ENCODE peak calls at places on chromosomes 2 and 18, in four cellular contexts. C is stimulated activated CD4-positive, alpha-beta T cell treated with anti-CD3 and anti-CD28 coated beads, Interleukin-12 subunit alpha, Interleukin-12 subunit beta, amount 100 ng/mL, for 4 hours; E is neural crest cell; B is activated T-cell treated with anti-CD3 and anti-CD28 coated beads, Interleukin-2, amount 50 U/mL, for 72 hours. G is an unnamed sample.
A peak's percentile ranks its signal among the peaks of the same experiment; 100 is the strongest.

GRCh38 chr2:159635006-159635746 is 18.8 kb upstream of the BAZ2B start:
- DNase-seq in C (no peak), E (no peak), B (no peak), G (no peak)

GRCh38 chr2:201261471-201261870 is 1.1 kb downstream of the CASP8 start:
- DNase-seq in C (peak; percentile 26), E (no peak), B (peak; percentile 72), G (peak; percentile 61)

GRCh38 chr2:196365132-196365531 is 193.8 kb upstream of the STK17B start:
- DNase-seq in C (no peak), E (no peak), B (no peak), G (no peak)

GRCh38 chr2:229489016-229489415 is 217.9 kb upstream of the PID1 start:
- DNase-seq in C (no peak), E (no peak), B (no peak), G (no peak)

GRCh38 chr2:72334806-72335205 is 187.1 kb upstream of the CYP26B1 start:
- DNase-seq in C (no peak), E (peak; percentile 25), B (no peak), G (no peak)

GRCh38 chr2:121345101-121345500 is 60.1 kb upstream of the TFCP2L1 start:
- DNase-seq in C (no peak), E (no peak), B (no peak), G (no peak)

GRCh38 chr18:51957001-51957400 is 383.0 kb upstream of the DCC start:
- DNase-seq in C (no peak), E (no peak), B (no peak), G (no peak)

GRCh38 chr18:2570772-2571199 is 519 bp downstream of the METTL4 start:
- DNase-seq in C (no peak), E (peak; percentile 58), B (peak; percentile 63), G (peak; percentile 53)

GRCh38 chr2:148936857-148937450 is 61.9 kb downstream of the KIF5C start:
- DNase-seq in C (no peak), E (no peak), B (no peak), G (no peak)

GRCh38 chr18:56678836-56679565 is 27.8 kb downstream of the WDR7 start:
- DNase-seq in C (no peak), E (no peak), B (no peak), G (no peak)

GRCh38 chr18:72799106-72799505 is 68.7 kb downstream of the NETO1 start:
- DNase-seq in C (no peak), E (no peak), B (no peak), G (no peak)

GRCh38 chr2:70726947-70727725 is 40.9 kb downstream of the ADD2 start:
- DNase-seq in C (no peak), E (no peak), B (no peak), G (no peak)

GRCh38 chr2:98778153-98778552 is 47.2 kb upstream of the MGAT4A start:
- DNase-seq in C (no peak), E (no peak), B (no peak), G (no peak)

GRCh38 chr2:239044336-239044735 is 196.5 kb downstream of the TWIST2 start:
- DNase-seq in C (no peak), E (no peak), B (no peak), G (no peak)

GRCh38 chr2:45649855-45650806 is 1.3 kb upstream of the PRKCE start:
- DNase-seq in C (peak; percentile 55), E (peak; percentile 48), B (peak; percentile 49), G (peak; percentile 41)

GRCh38 chr18:36828630-36829361 is at the start of the genes KIAA1328 and TPGS2:
- DNase-seq in C (peak; percentile 81), E (peak; percentile 72), B (peak; percentile 90), G (peak; percentile 86)

GRCh38 chr2:222313816-222314215 is 15.0 kb upstream of the PAX3 start:
- DNase-seq in C (no peak), E (no peak), B (no peak), G (no peak)

GRCh38 chr18:24071029-24071428 is 56.5 kb downstream of the TTC39C start:
- DNase-seq in C (no peak), E (no peak), B (no peak), G (no peak)

GRCh38 chr18:3471141-3471648 is 21.2 kb downstream of the TGIF1 start:
- DNase-seq in C (no peak), E (no peak), B (no peak), G (no peak)

GRCh38 chr2:218871345-218872302 is 9.0 kb upstream of the WNT10A start:
- DNase-seq in C (peak; percentile 19), E (no peak), B (no peak), G (no peak)

GRCh38 chr2:24828641-24829040 is 35.4 kb downstream of the CENPO start:
- DNase-seq in C (no peak), E (no peak), B (no peak), G (no peak)

GRCh38 chr18:36648803-36649202 is 180.0 kb downstream of the TPGS2 start:
- DNase-seq in C (no peak), E (no peak), B (no peak), G (no peak)

GRCh38 chr2:101442042-101442666 is 32.8 kb downstream of the RFX8 start:
- DNase-seq in C (no peak), E (no peak), B (no peak), G (no peak)

GRCh38 chr2:3102915-3103569 is 274.6 kb downstream of the EIPR1 start:
- DNase-seq in C (no peak), E (no peak), B (no peak), G (no peak)

GRCh38 chr2:12501469-12502147 is 215.1 kb upstream of the TRIB2 start:
- DNase-seq in C (peak; percentile 61), E (no peak), B (peak; percentile 79), G (peak; percentile 82)

GRCh38 chr2:68236876-68237275 is 15.5 kb downstream of the PPP3R1 start:
- DNase-seq in C (no peak), E (no peak), B (no peak), G (no peak)

GRCh38 chr18:7608798-7609197 is 41.7 kb downstream of the PTPRM start:
- DNase-seq in C (no peak), E (no peak), B (no peak), G (no peak)